ENCODE peak calls at places on chromosomes 5 and 9, in nine cellular contexts. One of them, this sample, is unnamed. For H3K4me1, the result is how much of the 10 kb centered on the place peaks cover.

GRCh38 chr9:137592767-137593166 is 2.5 kb upstream of the ZMYND19 start:
- DNase-seq in Peyer's patch: no peak
- DNase-seq in cardiac muscle cell: no peak
- DNase-seq in thyroid gland: peak
- DNase-seq in H1: no peak
- DNase-seq in IMR-90: no peak
- DNase-seq in lower lobe of right lung: peak
- DNase-seq in hepatocyte: no peak
- DNase-seq in left ventricle myocardium inferior: no peak
- DNase-seq in this sample: no peak

GRCh38 chr9:101119206-101119819 is 90.8 kb downstream of the PLPPR1 start:
- DNase-seq in thyroid gland: peak
- DNase-seq in lower lobe of right lung: peak
- DNase-seq in hepatocyte: peak
- DNase-seq in left ventricle myocardium inferior: peak
- DNase-seq in cardiac muscle cell: peak
- DNase-seq in H1: no peak
- DNase-seq in Peyer's patch: peak
- DNase-seq in IMR-90: no peak
- DNase-seq in this sample: peak

GRCh38 chr5:135034186-135034962 is at the start of gene PITX1:
- DNase-seq in cardiac muscle cell: no peak
- DNase-seq in H1: no peak
- DNase-seq in left ventricle myocardium inferior: no peak
- DNase-seq in thyroid gland: peak
- DNase-seq in Peyer's patch: peak
- DNase-seq in hepatocyte: peak
- DNase-seq in IMR-90: peak
- DNase-seq in lower lobe of right lung: peak
- DNase-seq in this sample: peak

GRCh38 chr9:126027566-126027965 is 280.4 kb downstream of the PBX3 start:
- DNase-seq in lower lobe of right lung: no peak
- DNase-seq in Peyer's patch: peak
- DNase-seq in cardiac muscle cell: no peak
- DNase-seq in H1: no peak
- DNase-seq in hepatocyte: no peak
- DNase-seq in thyroid gland: no peak
- DNase-seq in IMR-90: no peak
- DNase-seq in left ventricle myocardium inferior: no peak
- DNase-seq in this sample: no peak

GRCh38 chr5:83721878-83722779 is 1.5 kb upstream of the HAPLN1 start:
- DNase-seq in cardiac muscle cell: peak
- DNase-seq in H1: peak
- DNase-seq in IMR-90: peak
- DNase-seq in left ventricle myocardium inferior: peak
- DNase-seq in Peyer's patch: peak
- DNase-seq in thyroid gland: peak
- DNase-seq in hepatocyte: peak
- DNase-seq in lower lobe of right lung: peak
- DNase-seq in this sample: peak

GRCh38 chr5:102628449-102629175 is 126.5 kb upstream of the PAM start:
- DNase-seq in cardiac muscle cell: no peak
- DNase-seq in IMR-90: peak
- DNase-seq in Peyer's patch: no peak
- DNase-seq in lower lobe of right lung: no peak
- DNase-seq in left ventricle myocardium inferior: no peak
- DNase-seq in H1: no peak
- DNase-seq in thyroid gland: peak
- DNase-seq in hepatocyte: peak
- DNase-seq in this sample: peak

GRCh38 chr5:86894006-86894560 is 276.3 kb downstream of the COX7C start:
- DNase-seq in lower lobe of right lung: no peak
- DNase-seq in IMR-90: peak
- DNase-seq in cardiac muscle cell: peak
- DNase-seq in left ventricle myocardium inferior: no peak
- DNase-seq in hepatocyte: no peak
- DNase-seq in Peyer's patch: no peak
- DNase-seq in thyroid gland: no peak
- DNase-seq in H1: no peak
- DNase-seq in this sample: peak

GRCh38 chr9:93247892-93248291 is 64.0 kb downstream of the WNK2 start:
- DNase-seq in H1: no peak
- DNase-seq in Peyer's patch: no peak
- DNase-seq in thyroid gland: no peak
- DNase-seq in cardiac muscle cell: no peak
- DNase-seq in IMR-90: no peak
- DNase-seq in left ventricle myocardium inferior: no peak
- DNase-seq in hepatocyte: no peak
- DNase-seq in lower lobe of right lung: no peak
- DNase-seq in this sample: no peak

GRCh38 chr5:106258591-106259125 is 1412.1 kb downstream of the EFNA5 start:
- DNase-seq in left ventricle myocardium inferior: no peak
- DNase-seq in IMR-90: peak
- DNase-seq in hepatocyte: no peak
- DNase-seq in lower lobe of right lung: no peak
- DNase-seq in thyroid gland: no peak
- DNase-seq in Peyer's patch: no peak
- DNase-seq in H1: no peak
- DNase-seq in cardiac muscle cell: no peak
- DNase-seq in this sample: peak

GRCh38 chr9:70044450-70045307 is 1.0 kb downstream of the MAMDC2 start:
- DNase-seq in hepatocyte: peak
- DNase-seq in cardiac muscle cell: peak
- DNase-seq in IMR-90: peak
- DNase-seq in Peyer's patch: no peak
- DNase-seq in lower lobe of right lung: no peak
- DNase-seq in thyroid gland: peak
- DNase-seq in left ventricle myocardium inferior: peak
- DNase-seq in H1: no peak
- DNase-seq in this sample: no peak

GRCh38 chr5:150137997-150138396 is 17.6 kb downstream of the PDGFRB start:
- DNase-seq in thyroid gland: peak
- DNase-seq in left ventricle myocardium inferior: no peak
- DNase-seq in cardiac muscle cell: peak
- DNase-seq in H1: no peak
- DNase-seq in IMR-90: peak
- DNase-seq in lower lobe of right lung: no peak
- DNase-seq in hepatocyte: no peak
- DNase-seq in Peyer's patch: no peak
- DNase-seq in this sample: no peak

GRCh38 chr5:150136841-150137167 is 18.8 kb downstream of the PDGFRB start:
- DNase-seq in IMR-90: no peak
- DNase-seq in hepatocyte: no peak
- DNase-seq in H1: no peak
- DNase-seq in thyroid gland: no peak
- DNase-seq in Peyer's patch: no peak
- DNase-seq in cardiac muscle cell: no peak
- DNase-seq in left ventricle myocardium inferior: no peak
- DNase-seq in lower lobe of right lung: no peak
- DNase-seq in this sample: no peak

GRCh38 chr5:150138551-150139265 is 16.9 kb downstream of the PDGFRB start:
- DNase-seq in left ventricle myocardium inferior: peak
- DNase-seq in cardiac muscle cell: peak
- DNase-seq in hepatocyte: peak
- DNase-seq in lower lobe of right lung: no peak
- DNase-seq in IMR-90: peak
- DNase-seq in Peyer's patch: no peak
- DNase-seq in H1: no peak
- DNase-seq in thyroid gland: peak
- DNase-seq in this sample: no peak

GRCh38 chr5:150136290-150136689 is 19.4 kb downstream of the PDGFRB start:
- DNase-seq in cardiac muscle cell: no peak
- DNase-seq in hepatocyte: no peak
- DNase-seq in Peyer's patch: no peak
- DNase-seq in thyroid gland: no peak
- DNase-seq in lower lobe of right lung: no peak
- DNase-seq in H1: no peak
- DNase-seq in left ventricle myocardium inferior: no peak
- DNase-seq in IMR-90: no peak
- DNase-seq in this sample: no peak

GRCh38 chr5:150137168-150137957 is 18.3 kb downstream of the PDGFRB start:
- DNase-seq in thyroid gland: no peak
- DNase-seq in cardiac muscle cell: peak
- DNase-seq in H1: no peak
- DNase-seq in left ventricle myocardium inferior: no peak
- DNase-seq in Peyer's patch: no peak
- DNase-seq in hepatocyte: peak
- DNase-seq in IMR-90: peak
- DNase-seq in lower lobe of right lung: no peak
- DNase-seq in this sample: no peak
- H3K4me1 ChIP-seq in thyroid gland: under half
- H3K4me1 ChIP-seq in cardiac muscle cell: under half
- H3K4me1 ChIP-seq in H1: under half
- H3K4me1 ChIP-seq in left ventricle myocardium inferior: half or more
- H3K4me1 ChIP-seq in Peyer's patch: under half
- H3K4me1 ChIP-seq in hepatocyte: half or more
- H3K4me1 ChIP-seq in IMR-90: half or more
- H3K4me1 ChIP-seq in lower lobe of right lung: half or more
- H3K4me1 ChIP-seq in this sample: under half

DNA sequence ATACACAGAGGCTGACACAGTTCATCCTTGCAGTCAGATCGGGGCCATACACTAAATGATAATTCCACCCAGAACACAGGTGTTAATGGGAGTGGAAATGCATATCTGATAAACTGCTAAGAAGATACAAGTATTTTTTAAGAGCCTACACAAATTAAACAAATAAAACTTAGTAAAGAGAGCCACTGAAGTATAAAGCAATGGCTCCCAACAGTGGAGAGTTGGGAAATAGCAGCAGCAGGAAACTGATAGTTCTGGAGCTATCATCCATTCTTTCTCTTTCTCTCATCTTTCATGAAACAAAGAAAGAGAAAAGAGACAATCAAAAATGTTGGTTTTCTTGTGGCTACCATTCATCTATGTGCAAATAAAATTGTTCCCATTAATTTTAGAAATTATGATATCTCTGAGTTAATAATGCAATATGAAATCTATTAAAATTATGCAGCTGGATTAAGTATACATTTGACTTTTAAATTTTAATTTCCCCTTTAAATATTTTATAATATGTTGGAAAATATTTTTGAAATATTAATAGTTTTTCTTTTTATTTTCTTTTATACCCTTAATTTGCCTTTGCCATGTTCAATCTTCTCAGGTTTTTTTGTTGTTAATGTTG is 120.8 kb downstream of the EMB start:
- DNase-seq in lower lobe of right lung: no peak
- DNase-seq in Peyer's patch: no peak
- DNase-seq in H1: no peak
- DNase-seq in IMR-90: no peak
- DNase-seq in left ventricle myocardium inferior: no peak
- DNase-seq in hepatocyte: no peak
- DNase-seq in thyroid gland: no peak
- DNase-seq in cardiac muscle cell: no peak
- DNase-seq in this sample: peak
- TF ChIP-seq CTCF in lower lobe of right lung: no peak
- TF ChIP-seq CTCF in Peyer's patch: no peak
- TF ChIP-seq CTCF in H1: no peak
- TF ChIP-seq CTCF in IMR-90: peak
- TF ChIP-seq CTCF in left ventricle myocardium inferior: no peak
- TF ChIP-seq CTCF in hepatocyte: no peak
- TF ChIP-seq CTCF in thyroid gland: no peak
- TF ChIP-seq CTCF in cardiac muscle cell: no peak
- TF ChIP-seq CTCF in this sample: peak

GRCh38 chr9:134381262-134381661 is 55.0 kb downstream of the RXRA start:
- DNase-seq in Peyer's patch: no peak
- DNase-seq in cardiac muscle cell: no peak
- DNase-seq in hepatocyte: no peak
- DNase-seq in left ventricle myocardium inferior: no peak
- DNase-seq in thyroid gland: no peak
- DNase-seq in H1: no peak
- DNase-seq in IMR-90: no peak
- DNase-seq in lower lobe of right lung: no peak
- DNase-seq in this sample: no peak

GRCh38 chr9:134381671-134382505 is 55.6 kb downstream of the RXRA start:
- DNase-seq in cardiac muscle cell: peak
- DNase-seq in Peyer's patch: peak
- DNase-seq in IMR-90: no peak
- DNase-seq in hepatocyte: peak
- DNase-seq in lower lobe of right lung: peak
- DNase-seq in left ventricle myocardium inferior: peak
- DNase-seq in thyroid gland: peak
- DNase-seq in H1: no peak
- DNase-seq in this sample: no peak

GRCh38 chr9:134384811-134385479 is 58.7 kb downstream of the RXRA start:
- DNase-seq in Peyer's patch: no peak
- DNase-seq in thyroid gland: no peak
- DNase-seq in lower lobe of right lung: no peak
- DNase-seq in left ventricle myocardium inferior: no peak
- DNase-seq in cardiac muscle cell: peak
- DNase-seq in hepatocyte: no peak
- DNase-seq in H1: no peak
- DNase-seq in IMR-90: no peak
- DNase-seq in this sample: peak

GRCh38 chr9:134382733-134383132 is 56.5 kb downstream of the RXRA start:
- DNase-seq in hepatocyte: peak
- DNase-seq in thyroid gland: no peak
- DNase-seq in IMR-90: no peak
- DNase-seq in lower lobe of right lung: no peak
- DNase-seq in cardiac muscle cell: no peak
- DNase-seq in H1: no peak
- DNase-seq in left ventricle myocardium inferior: no peak
- DNase-seq in Peyer's patch: peak
- DNase-seq in this sample: no peak

DNA sequence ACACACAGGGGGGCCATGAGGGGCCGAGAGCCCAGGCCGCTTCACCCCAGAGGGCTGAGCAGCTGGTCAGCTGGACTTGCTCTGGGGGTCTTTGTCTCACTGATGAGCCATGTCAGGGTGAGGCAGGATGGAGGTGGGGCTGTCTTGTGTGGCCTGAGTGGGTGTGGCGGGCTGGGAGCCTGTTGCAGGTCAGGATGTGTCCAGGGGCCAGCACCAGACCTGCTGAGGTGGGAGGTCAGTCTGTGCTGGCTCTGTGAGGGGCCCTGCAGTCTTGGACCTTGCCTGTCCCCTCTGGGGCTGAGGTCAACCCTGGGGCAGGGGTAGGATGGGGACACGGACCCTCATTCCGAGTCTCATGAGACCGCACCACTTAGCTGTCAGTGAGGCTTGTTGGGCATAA is 56.9 kb downstream of the RXRA start:
- DNase-seq in H1: no peak
- DNase-seq in left ventricle myocardium inferior: no peak
- DNase-seq in Peyer's patch: no peak
- DNase-seq in cardiac muscle cell: no peak
- DNase-seq in lower lobe of right lung: no peak
- DNase-seq in thyroid gland: no peak
- DNase-seq in IMR-90: no peak
- DNase-seq in hepatocyte: no peak
- DNase-seq in this sample: no peak
- H3K4me1 ChIP-seq in H1: under half
- H3K4me1 ChIP-seq in left ventricle myocardium inferior: half or more
- H3K4me1 ChIP-seq in Peyer's patch: under half
- H3K4me1 ChIP-seq in cardiac muscle cell: under half
- H3K4me1 ChIP-seq in lower lobe of right lung: half or more
- H3K4me1 ChIP-seq in thyroid gland: under half
- H3K4me1 ChIP-seq in IMR-90: under half
- H3K4me1 ChIP-seq in hepatocyte: half or more
- H3K4me1 ChIP-seq in this sample: under half

DNA sequence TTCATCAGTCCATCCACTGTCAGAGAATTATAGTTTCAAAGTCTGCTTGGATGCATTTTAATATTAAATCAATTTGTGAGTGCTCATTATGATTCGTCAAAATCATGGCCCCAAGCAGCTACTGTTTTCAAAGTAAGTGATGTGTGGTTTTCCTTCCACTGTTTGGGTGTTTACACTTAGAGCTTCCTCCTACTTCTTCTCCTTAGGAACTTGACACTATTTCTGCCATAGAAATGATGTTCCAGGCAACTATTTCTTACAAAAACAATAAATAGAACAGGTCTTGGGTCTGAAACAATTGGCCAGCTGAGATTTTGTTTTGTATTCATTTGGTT is 132.8 kb upstream of the RAI14 start:
- DNase-seq in left ventricle myocardium inferior: no peak
- DNase-seq in cardiac muscle cell: no peak
- DNase-seq in H1: no peak
- DNase-seq in lower lobe of right lung: no peak
- DNase-seq in hepatocyte: no peak
- DNase-seq in thyroid gland: no peak
- DNase-seq in Peyer's patch: no peak
- DNase-seq in IMR-90: no peak
- DNase-seq in this sample: no peak
- TF ChIP-seq CTCF in left ventricle myocardium inferior: no peak
- TF ChIP-seq CTCF in cardiac muscle cell: no peak
- TF ChIP-seq CTCF in H1: no peak
- TF ChIP-seq CTCF in lower lobe of right lung: no peak
- TF ChIP-seq CTCF in hepatocyte: no peak
- TF ChIP-seq CTCF in thyroid gland: no peak
- TF ChIP-seq CTCF in Peyer's patch: no peak
- TF ChIP-seq CTCF in IMR-90: no peak
- TF ChIP-seq CTCF in this sample: no peak